ENCODE peak calls at places on chromosomes 12 and 14, in five cellular contexts. C, J, B, T and L are unnamed samples.
A peak's percentile ranks its signal among the peaks of the same experiment; 100 is the strongest.

GRCh38 chr14:72543325-72543724 is 350.6 kb downstream of the DPF3 start:
- DNase-seq in B (no peak), C (no peak), T (no peak), J (no peak), L (no peak)

GRCh38 chr12:50072198-50072907 is 12.8 kb upstream of the SMARCD1 start:
- DNase-seq in T (no peak), J (no peak), C (no peak), B (no peak), L (no peak)

GRCh38 chr14:100071545-100071944 is 6.3 kb downstream of the EVL start:
- DNase-seq in B (no peak), C (no peak), J (no peak), T (no peak), L (no peak)

GRCh38 chr12:70275045-70275444 is 31.8 kb downstream of the CNOT2 start:
- DNase-seq in T (no peak), C (no peak), J (no peak), B (no peak), L (no peak)

GRCh38 chr12:98895086-98895651 is 250.1 kb downstream of the APAF1 start:
- DNase-seq in B (no peak), T (no peak), C (no peak), J (no peak), L (no peak)

GRCh38 chr12:51004504-51004903 is 21.7 kb downstream of the SLC11A2 start:
- DNase-seq in C (no peak), T (no peak), B (no peak), J (no peak), L (no peak)

GRCh38 chr12:107610030-107610859 is 75.4 kb upstream of the PWP1 start:
- DNase-seq in B (no peak), J (no peak), T (no peak), C (no peak), L (peak; percentile 1)

GRCh38 chr12:54214553-54215374 is 26.0 kb upstream of the SMUG1 start:
- DNase-seq in B (peak; percentile 96), C (peak; percentile 92), J (peak; percentile 88), T (peak; percentile 90), L (peak; percentile 67)

GRCh38 chr14:33669111-33669510 is 281.8 kb downstream of the EGLN3 start:
- DNase-seq in T (no peak), B (no peak), J (no peak), C (no peak), L (no peak)

GRCh38 chr12:56158926-56159461 is 835 bp downstream of the MYL6 start:
- DNase-seq in B (peak; percentile 93), J (peak; percentile 89), C (peak; percentile 78), T (no peak), L (no peak)

GRCh38 chr12:49389092-49389703 is 21.9 kb downstream of the SPATS2 start:
- DNase-seq in C (peak; percentile 60), T (peak; percentile 35), B (no peak), J (no peak), L (no peak)

GRCh38 chr14:36513451-36514277 is 6.4 kb downstream of the NKX2-1 start:
- DNase-seq in C (no peak), B (no peak), T (no peak), J (no peak), L (no peak)

GRCh38 chr12:40229690-40230651 is 5.2 kb downstream of the LRRK2 start:
- DNase-seq in T (no peak), B (no peak), J (no peak), C (no peak), L (no peak)

GRCh38 chr12:113242018-113242418 is 20.8 kb downstream of the TPCN1 start:
- DNase-seq in J (no peak), T (no peak), B (peak; percentile 60), C (no peak), L (no peak)

GRCh38 chr14:68589447-68590232 is 203.2 kb downstream of the ZFP36L1 start:
- DNase-seq in J (peak; percentile 69), B (no peak), T (no peak), C (no peak), L (no peak)

GRCh38 chr14:105244334-105244733 is 4.0 kb upstream of the BTBD6 start:
- DNase-seq in T (no peak), J (no peak), B (no peak), C (no peak), L (no peak)

GRCh38 chr12:125742413-125742812 is 677.2 kb downstream of the AACS start:
- DNase-seq in C (no peak), T (no peak), J (no peak), B (no peak), L (no peak)

GRCh38 chr12:100753837-100754236 is 40.7 kb upstream of the ANO4 start:
- DNase-seq in T (no peak), B (no peak), J (no peak), C (no peak), L (no peak)

GRCh38 chr12:88833641-88834116 is 253.4 kb upstream of the KITLG start:
- DNase-seq in B (no peak), C (no peak), T (no peak), J (no peak), L (no peak)

GRCh38 chr12:1791104-1791927 is 29.0 kb upstream of the LRTM2 start:
- DNase-seq in J (no peak), T (no peak), B (peak; percentile 75), C (peak; percentile 78), L (peak; percentile 51)

GRCh38 chr14:84646791-84647500 is 883.0 kb upstream of the FLRT2 start:
- DNase-seq in J (no peak), C (no peak), B (no peak), T (no peak), L (no peak)